ENCODE peak calls at places on chromosomes 4 and X, in nine cellular contexts. E is mammary epithelial cell, R is heart right ventricle, H is BE2C, L is heart left ventricle, V is ascending aorta, B is tibial artery, M is psoas muscle, X is aorta. W is an unnamed sample.

GRCh38 chr4:4216261-4216660 is 10.5 kb downstream of the OTOP1 start:
- DNase-seq in E (no peak), R (no peak), H (no peak), L (no peak), V (no peak), B (no peak), M (no peak), X (no peak), W (peak; percentile 10)

GRCh38 chr4:168551945-168552695 is 55.3 kb downstream of the PALLD start:
- DNase-seq in E (no peak), R (no peak), H (no peak), L (no peak), V (no peak), B (no peak), M (no peak), X (no peak), W (peak; percentile 33)

GRCh38 chr4:77579406-77580076 is 26.1 kb upstream of the CXCL13 start:
- DNase-seq in E (peak; percentile 87), R (no peak), H (no peak), L (no peak), V (no peak), B (no peak), M (no peak), X (no peak), W (peak; percentile 53)

GRCh38 chr4:2830632-2831610 is 12.7 kb upstream of the ADD1 start:
- DNase-seq in E (no peak), R (no peak), H (no peak), L (peak; percentile 18), V (peak; percentile 61), B (peak; percentile 58), M (no peak), X (peak; percentile 70), W (no peak)

GRCh38 chrX:74535211-74535621 is 79.2 kb downstream of the RLIM start:
- DNase-seq in E (peak; percentile 39), R (peak; percentile 16), H (peak; percentile 8), L (no peak), V (no peak), B (no peak), M (no peak), X (no peak), W (peak; percentile 67)

GRCh38 chr4:36402008-36402758 is 120.8 kb downstream of the DTHD1 start:
- DNase-seq in E (no peak), R (no peak), H (no peak), L (no peak), V (no peak), B (no peak), M (no peak), X (no peak), W (no peak)

GRCh38 chr4:15197005-15197404 is 194.7 kb downstream of the CPEB2 start:
- DNase-seq in E (peak; percentile 28), R (peak; percentile 10), H (peak; percentile 12), L (no peak), V (no peak), B (no peak), M (no peak), X (no peak), W (peak; percentile 13)

GRCh38 chrX:123835661-123836371 is 24.0 kb upstream of the XIAP start:
- DNase-seq in E (peak; percentile 81), R (no peak), H (no peak), L (no peak), V (no peak), B (no peak), M (no peak), X (no peak), W (no peak)

GRCh38 chr4:33975996-33976395 is 2268.3 kb downstream of the ARAP2 start:
- DNase-seq in E (no peak), R (no peak), H (no peak), L (no peak), V (no peak), B (no peak), M (no peak), X (no peak), W (no peak)

GRCh38 chr4:42399393-42399792 is 2.1 kb downstream of the SHISA3 start:
- DNase-seq in E (no peak), R (no peak), H (no peak), L (no peak), V (no peak), B (no peak), M (no peak), X (no peak), W (no peak)

GRCh38 chr4:3413675-3414420 is 27.9 kb upstream of the HGFAC start:
- DNase-seq in E (no peak), R (no peak), H (no peak), L (peak; percentile 28), V (no peak), B (peak; percentile 58), M (no peak), X (peak; percentile 76), W (no peak)

GRCh38 chr4:89829470-89830138 is 7.4 kb downstream of the SNCA start:
- DNase-seq in E (peak; percentile 86), R (peak; percentile 24), H (no peak), L (no peak), V (no peak), B (no peak), M (no peak), X (no peak), W (no peak)

GRCh38 chr4:122921300-122921699 is 1.1 kb downstream of the NUDT6 start:
- DNase-seq in E (no peak), R (no peak), H (no peak), L (no peak), V (no peak), B (no peak), M (no peak), X (no peak), W (no peak)

GRCh38 chr4:56728512-56728911 is 47.4 kb upstream of the HOPX start:
- DNase-seq in E (peak; percentile 58), R (peak; percentile 33), H (no peak), L (peak; percentile 85), V (no peak), B (peak; percentile 71), M (no peak), X (no peak), W (no peak)

GRCh38 chr4:37603070-37603468 is 83.1 kb downstream of the RELL1 start:
- DNase-seq in E (peak; percentile 45), R (peak; percentile 82), H (peak; percentile 79), L (peak; percentile 80), V (peak; percentile 87), B (peak; percentile 89), M (peak; percentile 82), X (peak; percentile 93), W (peak; percentile 89)

GRCh38 chrX:47595701-47596655 is 13.7 kb downstream of the TIMP1 start:
- DNase-seq in E (no peak), R (no peak), H (no peak), L (no peak), V (no peak), B (no peak), M (no peak), X (no peak), W (no peak)

GRCh38 chr4:141132689-141133145 is 552 bp downstream of the RNF150 start:
- DNase-seq in E (no peak), R (peak; percentile 53), H (peak; percentile 68), L (peak; percentile 66), V (peak; percentile 63), B (peak; percentile 70), M (peak; percentile 32), X (peak; percentile 86), W (peak; percentile 62)

GRCh38 chr4:110850461-110851447 is 227.9 kb upstream of the PITX2 start:
- DNase-seq in E (no peak), R (peak; percentile 13), H (peak; percentile 38), L (no peak), V (no peak), B (no peak), M (peak; percentile 25), X (no peak), W (peak; percentile 92)

GRCh38 chr4:81600511-81601269 is 129.0 kb upstream of the RASGEF1B start:
- DNase-seq in E (no peak), R (peak; percentile 76), H (no peak), L (peak; percentile 77), V (no peak), B (no peak), M (no peak), X (no peak), W (peak; percentile 4)

GRCh38 chr4:74378573-74378972 is 13.6 kb downstream of the EREG start:
- DNase-seq in E (no peak), R (no peak), H (no peak), L (no peak), V (no peak), B (no peak), M (no peak), X (no peak), W (no peak)

GRCh38 chr4:182338731-182339130 is 95.5 kb downstream of the TENM3 start:
- DNase-seq in E (no peak), R (no peak), H (no peak), L (no peak), V (no peak), B (no peak), M (no peak), X (no peak), W (peak; percentile 13)
- H3K4me3 ChIP-seq in E (no peak overlapping the region), R (no peak overlapping the region), H (no peak overlapping the region), L (no peak overlapping the region), V (no peak overlapping the region), B (no peak overlapping the region), M (no peak overlapping the region), X (no peak overlapping the region), W (peak overlapping the region; percentile 12)

GRCh38 chr4:139556735-139557505 is 901 bp upstream of the SETD7 start:
- DNase-seq in E (peak; percentile 37), R (peak; percentile 59), H (peak; percentile 60), L (peak; percentile 59), V (peak; percentile 82), B (peak; percentile 78), M (peak; percentile 63), X (peak; percentile 88), W (peak; percentile 63)
- H3K27me3 ChIP-seq in E (peaks cover 5% of the 10 kb centered on the region), R (no peaks in the 10 kb centered on the region), H (no peaks in the 10 kb centered on the region), L (no peaks in the 10 kb centered on the region), V (no peaks in the 10 kb centered on the region), B (no peaks in the 10 kb centered on the region), M (no peaks in the 10 kb centered on the region), X (no peaks in the 10 kb centered on the region), W (no peaks in the 10 kb centered on the region)

DNA sequence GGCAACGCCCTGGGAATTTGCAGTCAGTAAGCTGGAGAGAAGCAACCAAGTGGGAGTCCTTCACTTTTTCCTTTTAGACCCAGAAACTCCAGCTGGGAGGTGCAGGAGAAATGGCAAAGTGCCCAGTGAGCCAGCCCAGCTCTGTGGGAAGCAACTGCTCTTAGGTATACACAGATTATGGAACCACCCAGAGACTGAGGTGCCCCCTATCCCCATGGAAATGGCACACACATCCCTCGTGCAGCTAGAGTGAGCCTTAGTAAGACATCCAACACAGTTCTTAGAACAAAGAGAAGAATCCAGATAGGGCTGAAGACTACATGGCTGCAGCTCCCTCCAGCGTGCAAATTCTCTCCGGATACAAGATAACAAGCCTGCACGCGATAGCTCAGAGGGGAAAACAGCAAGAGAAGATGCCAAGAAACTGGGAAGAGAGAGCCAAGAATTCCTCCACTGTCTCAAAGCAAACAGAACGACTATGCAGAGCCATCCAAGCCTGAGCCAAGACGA is 26.6 kb upstream of the IRAK1 start:
- DNase-seq in E (no peak), R (peak; percentile 43), H (peak; percentile 25), L (peak; percentile 47), V (no peak), B (no peak), M (no peak), X (no peak), W (no peak)
- H3K4me3 ChIP-seq in E (no peak overlapping the region), R (no peak overlapping the region), H (no peak overlapping the region), L (no peak overlapping the region), V (no peak overlapping the region), B (no peak overlapping the region), M (no peak overlapping the region), X (no peak overlapping the region), W (no peak overlapping the region)

GRCh38 chrX:40845331-40845911 is 110.1 kb upstream of the MED14 start:
- DNase-seq in E (peak; percentile 55), R (peak; percentile 29), H (no peak), L (peak; percentile 43), V (no peak), B (no peak), M (no peak), X (no peak), W (no peak)
- H3K27me3 ChIP-seq in E (peaks cover 2% of the 10 kb centered on the region), R (no peaks in the 10 kb centered on the region), H (no peaks in the 10 kb centered on the region), L (no peaks in the 10 kb centered on the region), V (no peaks in the 10 kb centered on the region), B (no peaks in the 10 kb centered on the region), M (no peaks in the 10 kb centered on the region), X (no peaks in the 10 kb centered on the region), W (no peaks in the 10 kb centered on the region)

W was measured in SJCRH30.